ENCODE peak calls at places on chromosomes 3 and 15, in six cellular contexts. S, V, I, Z, Q and T are unnamed samples.

GRCh38 chr3:33091746-33092145 is 5.2 kb downstream of the GLB1 start:
- DNase-seq in S (no peak), V (no peak), I (no peak), Z (no peak), Q (no peak), T (no peak)

GRCh38 chr15:100190675-100191074 is 151.1 kb downstream of the ADAMTS17 start:
- DNase-seq in S (no peak), V (no peak), I (no peak), Z (no peak), Q (no peak), T (no peak)

GRCh38 chr3:23239181-23240068 is 36.3 kb downstream of the UBE2E2 start:
- DNase-seq in S (no peak), V (no peak), I (no peak), Z (no peak), Q (no peak), T (no peak)

GRCh38 chr15:91919014-91919534 is 65.6 kb downstream of the SLCO3A1 start:
- DNase-seq in S (no peak), V (no peak), I (no peak), Z (no peak), Q (no peak), T (peak; percentile 18)

GRCh38 chr3:151864423-151865101 is 8.9 kb upstream of the SUCNR1 start:
- DNase-seq in S (no peak), V (no peak), I (peak; percentile 82), Z (peak; percentile 87), Q (no peak), T (peak; percentile 67)

GRCh38 chr3:46999516-47000197 is 20.2 kb downstream of the NBEAL2 start:
- DNase-seq in S (no peak), V (no peak), I (no peak), Z (no peak), Q (no peak), T (no peak)

GRCh38 chr3:179149239-179149887 is 1.2 kb downstream of the PIK3CA start:
- DNase-seq in S (no peak), V (peak; percentile 14), I (peak; percentile 56), Z (no peak), Q (peak; percentile 21), T (peak; percentile 33)

GRCh38 chr15:56815247-56815646 is 81.9 kb upstream of the ZNF280D start:
- DNase-seq in S (no peak), V (no peak), I (peak; percentile 47), Z (no peak), Q (no peak), T (no peak)

GRCh38 chr15:90987561-90988141 is 6.7 kb downstream of the PRC1 start:
- DNase-seq in S (no peak), V (no peak), I (no peak), Z (no peak), Q (no peak), T (no peak)

GRCh38 chr3:77605865-77606264 is 566.0 kb downstream of the ROBO2 start:
- DNase-seq in S (no peak), V (no peak), I (no peak), Z (no peak), Q (no peak), T (no peak)

GRCh38 chr3:58742239-58742638 is 75.7 kb upstream of the FAM3D start:
- DNase-seq in S (no peak), V (no peak), I (no peak), Z (no peak), Q (no peak), T (no peak)

GRCh38 chr3:189267981-189268613 is 96.3 kb downstream of the TPRG1 start:
- DNase-seq in S (no peak), V (peak; percentile 2), I (peak; percentile 49), Z (no peak), Q (peak; percentile 10), T (peak; percentile 19)

GRCh38 chr3:189270248-189270832 is 98.6 kb downstream of the TPRG1 start:
- DNase-seq in S (no peak), V (peak; percentile 47), I (peak; percentile 83), Z (no peak), Q (peak; percentile 74), T (peak; percentile 85)

GRCh38 chr3:189272500-189273119 is 100.8 kb downstream of the TPRG1 start:
- DNase-seq in S (no peak), V (no peak), I (no peak), Z (no peak), Q (peak; percentile 60), T (no peak)

GRCh38 chr3:189273736-189274135 is 102.0 kb downstream of the TPRG1 start:
- DNase-seq in S (no peak), V (no peak), I (no peak), Z (no peak), Q (no peak), T (no peak)

DNA sequence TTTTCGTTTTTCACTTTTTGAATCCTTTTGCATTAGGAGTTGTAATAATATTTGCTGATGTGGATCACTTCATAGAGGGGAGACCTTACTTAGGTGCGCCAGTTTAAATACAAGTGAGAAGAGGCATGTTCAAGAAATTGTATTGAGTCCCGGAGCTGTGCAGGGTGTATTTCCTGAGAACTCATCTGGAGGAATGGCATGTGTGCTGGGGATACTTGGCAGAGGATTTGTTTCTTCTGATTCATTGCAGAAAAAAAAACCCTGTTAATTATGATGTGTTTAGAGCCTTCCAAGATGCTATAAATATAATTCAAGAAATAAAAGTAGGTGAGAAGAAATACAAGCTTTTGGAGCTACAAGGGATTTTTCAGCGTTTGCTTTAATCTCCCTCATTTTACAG is 97.6 kb downstream of the TPRG1 start:
- DNase-seq in S (no peak), V (no peak), I (no peak), Z (no peak), Q (no peak), T (no peak)
- H3K4me3 ChIP-seq in S (no peak overlapping the region), V (no peak overlapping the region), I (no peak overlapping the region), Z (no peak overlapping the region), Q (no peak overlapping the region), T (no peak overlapping the region)

DNA sequence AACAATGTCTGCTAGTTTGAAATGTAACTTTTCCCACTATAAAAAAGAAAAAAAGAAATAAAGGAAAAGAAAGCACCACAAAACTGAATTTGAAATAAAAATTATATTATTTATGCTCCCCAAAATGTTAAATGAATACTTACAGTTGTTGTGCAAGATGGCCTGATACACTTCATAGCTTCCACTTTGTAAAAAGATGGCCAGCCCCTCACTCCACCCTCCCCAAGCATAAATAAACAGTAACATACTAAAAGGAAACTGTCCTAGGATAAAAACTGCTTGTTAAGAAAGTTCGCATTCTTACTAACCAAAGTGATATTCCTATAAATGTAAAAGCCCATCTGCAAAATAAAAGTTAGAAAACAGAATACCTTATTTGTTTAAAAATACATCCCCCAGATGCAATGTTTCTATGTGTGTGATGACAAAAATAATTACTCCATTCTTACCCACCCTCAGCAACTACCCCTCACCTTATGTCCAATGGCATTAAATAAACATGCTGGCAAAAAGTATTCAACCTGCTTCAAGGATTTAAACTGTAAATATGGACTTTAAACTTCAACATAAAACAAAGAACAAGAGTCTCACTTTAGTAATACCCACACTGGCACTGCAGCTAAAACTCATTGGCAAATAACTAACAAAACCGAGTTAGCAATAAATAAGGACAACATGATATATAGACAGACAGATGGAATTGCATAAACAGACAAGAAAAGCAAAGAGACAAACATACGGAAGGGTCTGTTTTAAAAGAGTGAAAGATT is 47.8 kb downstream of the ZBTB20 start:
- DNase-seq in S (no peak), V (peak; percentile 36), I (no peak), Z (no peak), Q (no peak), T (peak; percentile 17)
- H3K4me3 ChIP-seq in S (peak overlapping the region; percentile 29), V (no peak overlapping the region), I (no peak overlapping the region), Z (no peak overlapping the region), Q (no peak overlapping the region), T (peak overlapping the region; percentile 27)

GRCh38 chr3:187104342-187104741 is 35.0 kb downstream of the RPL39L start:
- DNase-seq in S (no peak), V (no peak), I (no peak), Z (no peak), Q (no peak), T (peak; percentile 8)

GRCh38 chr3:187102073-187102634 is 37.1 kb downstream of the RPL39L start:
- DNase-seq in S (no peak), V (no peak), I (no peak), Z (no peak), Q (no peak), T (no peak)

GRCh38 chr3:187103251-187103650 is 36.0 kb downstream of the RPL39L start:
- DNase-seq in S (peak; percentile 31), V (no peak), I (no peak), Z (no peak), Q (no peak), T (no peak)

GRCh38 chr3:187105700-187106099 is 33.6 kb downstream of the RPL39L start:
- DNase-seq in S (no peak), V (no peak), I (no peak), Z (no peak), Q (no peak), T (no peak)

DNA sequence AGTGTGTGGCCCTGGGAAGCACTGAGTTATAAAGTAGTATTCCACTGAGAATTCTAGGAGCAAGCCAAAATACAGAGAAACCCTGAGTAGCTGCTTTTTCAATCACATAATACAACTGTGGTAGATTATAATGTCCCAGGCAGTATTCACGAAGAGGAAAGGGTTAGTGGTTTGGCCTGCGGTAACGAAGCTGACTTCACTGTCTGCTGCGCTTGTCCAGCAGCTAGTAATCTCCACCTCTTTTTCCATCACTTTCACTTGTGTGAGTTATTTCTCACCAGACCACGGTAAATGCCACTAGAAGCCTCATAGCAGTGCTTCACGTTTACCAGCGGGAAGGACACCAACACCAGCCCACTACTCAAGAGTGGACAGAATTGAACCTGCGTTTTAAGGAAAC is 34.3 kb downstream of the RPL39L start:
- DNase-seq in S (no peak), V (no peak), I (no peak), Z (no peak), Q (no peak), T (peak; percentile 37)
- H3K4me3 ChIP-seq in S (no peak overlapping the region), V (no peak overlapping the region), I (no peak overlapping the region), Z (no peak overlapping the region), Q (no peak overlapping the region), T (no peak overlapping the region)

DNA sequence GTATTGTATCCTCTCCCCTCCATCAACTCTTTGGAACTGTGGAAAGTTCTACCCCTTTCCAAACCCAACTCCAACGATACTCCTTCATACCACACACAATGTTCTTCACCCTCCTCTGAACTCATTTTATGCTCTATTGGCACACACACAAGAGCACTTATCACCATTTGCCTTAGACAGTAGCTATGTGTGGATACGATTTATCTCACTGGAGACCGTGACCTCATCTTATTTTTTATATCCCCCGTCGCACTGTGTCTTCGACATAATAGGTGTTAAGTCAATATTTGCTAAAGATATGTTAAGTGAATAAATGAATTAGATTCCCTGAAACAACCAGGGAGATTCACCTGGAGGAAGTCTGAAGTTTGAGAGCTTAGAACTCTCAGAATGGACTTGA is 316.6 kb upstream of the PROK2 start:
- DNase-seq in S (no peak), V (no peak), I (no peak), Z (no peak), Q (no peak), T (no peak)
- H3K4me3 ChIP-seq in S (no peak overlapping the region), V (no peak overlapping the region), I (no peak overlapping the region), Z (no peak overlapping the region), Q (no peak overlapping the region), T (no peak overlapping the region)

DNA sequence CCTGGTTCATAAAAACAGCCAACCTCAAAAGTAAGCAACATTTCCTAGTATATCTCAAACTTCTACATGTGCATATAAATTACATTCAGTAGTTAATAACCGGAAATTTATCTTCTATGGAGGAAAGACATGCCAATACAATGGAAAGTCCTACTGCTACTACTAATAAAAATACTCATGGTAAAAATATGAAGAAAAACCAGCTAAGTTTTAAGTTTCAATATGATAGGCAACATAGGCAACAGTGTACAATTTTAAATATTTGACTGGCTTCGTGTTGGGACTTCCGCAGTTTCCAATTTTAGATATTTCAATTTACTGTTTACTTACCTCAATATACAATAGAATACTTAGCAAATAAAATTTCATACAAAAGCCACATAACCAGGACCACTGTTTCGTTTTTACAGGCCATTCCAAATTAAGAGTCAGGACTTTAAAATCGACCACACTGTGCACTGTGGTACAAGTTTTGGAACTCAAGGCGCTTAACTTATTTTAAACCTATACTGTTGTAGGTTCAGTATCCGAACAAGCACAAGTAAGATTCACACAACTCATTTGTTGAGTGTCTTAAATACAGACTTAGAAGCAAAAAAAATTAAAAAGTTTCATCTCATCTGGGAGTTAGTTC is 2.9 kb downstream of the NAA50 start:
- DNase-seq in S (no peak), V (no peak), I (no peak), Z (no peak), Q (no peak), T (no peak)
- H3K4me3 ChIP-seq in S (no peak overlapping the region), V (peak overlapping the region; percentile 100), I (peak overlapping the region; percentile 77), Z (no peak overlapping the region), Q (peak overlapping the region; percentile 82), T (no peak overlapping the region)